ENCODE peak calls at places on chromosomes 7 and 10, in seven cellular contexts. N is HepG2, C is transverse colon, L is esophagus muscularis mucosa, W is ovary, J is A549, D is stomach. I is an unnamed sample.

GRCh38 chr7:66095010-66095409 is 19.4 kb downstream of the ASL start:
- DNase-seq in W (no peak), C (no peak), N (no peak), J (no peak), L (no peak), D (no peak), I (no peak)

GRCh38 chr7:47337531-47337930 is 244.4 kb downstream of the TNS3 start:
- DNase-seq in W (no peak), J (no peak), N (no peak), L (no peak), C (no peak), D (peak), I (no peak)

GRCh38 chr10:6239213-6239991 is 36.7 kb downstream of the PFKFB3 start:
- DNase-seq in C (peak), J (peak), W (peak), N (peak), D (peak), L (no peak), I (peak)

GRCh38 chr10:7826971-7827370 is 8.7 kb downstream of the TAF3 start:
- DNase-seq in D (no peak), L (peak), J (peak), N (no peak), C (no peak), W (no peak), I (no peak)

GRCh38 chr7:25495342-25495855 is 267.1 kb upstream of the NPVF start:
- DNase-seq in J (no peak), L (no peak), D (no peak), W (peak), N (no peak), C (no peak), I (no peak)

GRCh38 chr10:5199398-5199797 is 2.8 kb downstream of the AKR1C4 start:
- DNase-seq in J (no peak), D (no peak), N (no peak), L (no peak), W (no peak), C (no peak), I (no peak)

GRCh38 chr10:42979730-42980467 is 97.0 kb upstream of the RET start:
- DNase-seq in J (no peak), D (peak), N (no peak), C (no peak), W (no peak), L (no peak), I (peak)

GRCh38 chr7:123372368-123372767 is 162.0 kb downstream of the IQUB start:
- DNase-seq in L (no peak), W (no peak), J (no peak), N (no peak), C (no peak), D (no peak), I (no peak)

GRCh38 chr10:124802313-124802675 is 675 bp downstream of the ABRAXAS2 start:
- DNase-seq in D (no peak), C (no peak), J (no peak), W (no peak), N (no peak), L (no peak), I (no peak)

GRCh38 chr7:77439572-77439971 is 23.4 kb upstream of the GSAP start:
- DNase-seq in L (no peak), C (peak), D (peak), N (peak), W (no peak), J (peak), I (peak)

GRCh38 chr10:123043409-123043925 is 34.7 kb downstream of the ACADSB start:
- DNase-seq in D (peak), J (peak), C (peak), N (peak), W (no peak), L (no peak), I (no peak)

GRCh38 chr7:105776986-105777910 is 99.2 kb downstream of the ATXN7L1 start:
- DNase-seq in N (no peak), W (no peak), C (no peak), J (peak), L (no peak), D (no peak), I (no peak)

GRCh38 chr10:43254881-43255643 is 11.8 kb downstream of the RASGEF1A start:
- DNase-seq in L (peak), J (no peak), N (no peak), D (peak), W (no peak), C (no peak), I (peak)

GRCh38 chr10:104146871-104147270 is 24.9 kb downstream of the SFR1 start:
- DNase-seq in L (no peak), J (no peak), C (no peak), N (no peak), D (no peak), W (no peak), I (no peak)

GRCh38 chr10:47042815-47043750 is 131.9 kb downstream of the PTPN20 start:
- DNase-seq in J (no peak), D (no peak), C (no peak), L (no peak), N (no peak), W (no peak), I (peak)

GRCh38 chr10:51706225-51706624 is 6.8 kb upstream of the CSTF2T start:
- DNase-seq in L (no peak), D (peak), J (no peak), C (peak), W (peak), N (no peak), I (no peak)

GRCh38 chr7:136874393-136875032 is 6.1 kb downstream of the CHRM2 start:
- DNase-seq in D (no peak), L (no peak), N (peak), C (no peak), W (no peak), J (no peak), I (no peak)

GRCh38 chr10:2392145-2392812 is 655.0 kb upstream of the ADARB2 start:
- DNase-seq in C (no peak), D (no peak), J (no peak), W (no peak), N (no peak), L (no peak), I (no peak)

GRCh38 chr7:48035301-48035966 is at the start of gene C7orf57:
- DNase-seq in N (peak), C (peak), L (peak), J (peak), W (peak), D (peak), I (peak)

GRCh38 chr7:47458057-47458456 is 123.9 kb downstream of the TNS3 start:
- DNase-seq in W (peak), N (peak), C (peak), J (no peak), D (peak), L (no peak), I (peak)

GRCh38 chr7:52925332-52925731 is 110.1 kb upstream of the POM121L12 start:
- DNase-seq in L (no peak), C (no peak), W (no peak), D (no peak), N (no peak), J (no peak), I (peak)

GRCh38 chr7:128188396-128189230 is 52.5 kb upstream of the LEP start:
- DNase-seq in D (no peak), N (no peak), L (no peak), J (no peak), W (no peak), C (no peak), I (peak)

GRCh38 chr10:107091126-107091525 is 73.4 kb downstream of the SORCS1 start:
- DNase-seq in C (no peak), J (no peak), L (no peak), N (no peak), W (no peak), D (no peak), I (no peak)

GRCh38 chr7:158588878-158589442 is 1.3 kb upstream of the PTPRN2 start:
- DNase-seq in D (no peak), C (no peak), N (no peak), W (no peak), L (no peak), J (no peak), I (no peak)

GRCh38 chr7:121960678-121961461 is 87.9 kb downstream of the PTPRZ1 start:
- DNase-seq in L (no peak), N (no peak), J (no peak), W (no peak), D (no peak), C (no peak), I (no peak)

GRCh38 chr10:110337906-110338305 is 33.2 kb upstream of the SMNDC1 start:
- DNase-seq in W (no peak), L (no peak), N (no peak), D (no peak), J (no peak), C (no peak), I (no peak)

GRCh38 chr10:75772153-75772887 is 340.9 kb downstream of the LRMDA start:
- DNase-seq in W (no peak), L (no peak), D (no peak), J (no peak), C (no peak), N (no peak), I (no peak)

DNA sequence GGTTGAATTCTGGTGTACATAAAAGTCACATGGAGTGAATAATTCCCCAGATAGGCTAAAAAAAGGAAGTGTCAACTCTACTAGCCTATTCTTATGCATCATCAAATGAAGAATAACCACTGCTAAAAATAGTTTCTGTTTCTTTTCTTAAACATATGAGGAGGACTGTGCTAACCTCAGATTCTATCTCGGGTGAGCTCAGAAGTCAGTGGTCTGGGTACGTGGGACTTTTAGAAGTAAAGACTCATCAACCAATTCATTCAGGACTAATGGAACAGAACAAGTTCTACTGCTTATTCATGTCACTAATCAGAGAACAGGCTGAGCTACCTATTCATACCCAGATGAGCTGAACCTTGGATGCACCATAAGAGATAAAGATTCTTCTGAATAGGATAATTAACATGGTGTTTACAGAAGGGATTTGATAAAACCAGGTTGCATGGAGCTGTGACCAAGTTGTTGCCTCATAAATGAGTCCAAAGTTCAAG is 9.5 kb upstream of the ASAH2 start:
- DNase-seq in L (no peak), D (no peak), N (peak), W (no peak), J (no peak), C (no peak), I (no peak)
- TF ChIP-seq EP300 in L (no peak), D (no peak), N (peak), W (no peak), J (no peak), C (no peak), I (no peak)

GRCh38 chr7:151080522-151081169 is at the start of gene FASTK:
- DNase-seq in N (peak), W (peak), D (peak), L (no peak), J (peak), C (peak), I (peak)
- TF ChIP-seq EP300 in N (peak), W (no peak), D (no peak), L (no peak), J (no peak), C (no peak), I (no peak)

GRCh38 chr10:77869626-77870420 is 56.7 kb downstream of the DLG5 start:
- DNase-seq in C (no peak), W (no peak), L (no peak), N (no peak), J (no peak), D (no peak), I (no peak)

GRCh38 chr10:77874872-77875271 is 51.7 kb downstream of the DLG5 start:
- DNase-seq in L (no peak), N (no peak), C (no peak), D (no peak), W (no peak), J (no peak), I (no peak)

GRCh38 chr10:77872947-77873557 is 53.5 kb downstream of the DLG5 start:
- DNase-seq in D (no peak), C (no peak), N (no peak), L (no peak), W (peak), J (no peak), I (no peak)

GRCh38 chr10:77873558-77874380 is 52.8 kb downstream of the DLG5 start:
- DNase-seq in J (peak), L (no peak), C (peak), N (peak), D (peak), W (peak), I (peak)

DNA sequence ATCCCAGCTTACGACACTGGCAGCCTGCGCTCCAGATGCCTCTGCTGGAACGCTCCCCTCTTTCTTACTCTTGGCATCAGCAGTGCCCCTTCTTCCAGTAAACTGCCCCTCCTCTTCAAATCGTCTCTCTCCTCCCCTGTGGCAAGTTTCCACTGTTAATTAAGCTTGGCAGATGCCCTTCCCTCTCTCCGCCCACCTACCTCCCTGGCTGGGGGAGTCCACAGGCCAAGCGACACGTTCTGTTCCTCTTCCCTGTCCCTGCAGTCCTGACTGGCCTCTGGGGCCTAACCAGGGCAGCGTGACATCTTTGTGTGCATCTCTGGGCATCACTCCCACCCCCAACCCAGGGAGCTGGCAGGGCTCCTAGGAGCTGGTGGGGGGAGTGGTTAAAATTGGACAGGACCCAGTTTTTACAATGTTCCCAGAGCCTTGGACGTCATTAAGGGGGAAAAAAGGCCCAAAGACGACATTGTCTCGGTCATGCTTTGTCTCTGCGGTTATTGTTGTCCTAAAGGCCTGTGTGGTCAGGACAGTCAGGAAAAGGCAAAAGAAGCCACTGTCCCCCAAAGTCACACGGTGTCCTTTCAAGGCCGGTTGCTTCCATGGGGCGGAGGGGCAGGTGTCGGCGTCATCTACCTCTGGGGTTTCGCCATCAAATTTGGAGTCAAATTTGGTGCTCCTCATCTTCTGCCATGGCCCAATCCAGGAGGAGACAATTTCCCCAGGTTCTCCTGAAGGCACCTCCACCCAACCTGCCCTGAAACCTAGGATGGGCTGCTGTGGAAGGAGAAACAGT is 54.2 kb downstream of the DLG5 start:
- DNase-seq in N (no peak), W (peak), C (peak), J (no peak), D (no peak), L (no peak), I (no peak)
- TF ChIP-seq EP300 in N (no peak), W (no peak), C (peak), J (no peak), D (peak), L (peak), I (no peak)

GRCh38 chr10:73581912-73582311 is 9.2 kb downstream of the USP54 start:
- DNase-seq in J (no peak), C (no peak), N (no peak), D (no peak), L (no peak), W (no peak), I (no peak)

GRCh38 chr10:73576890-73577591 is 14.1 kb downstream of the USP54 start:
- DNase-seq in J (no peak), D (no peak), N (no peak), C (no peak), L (no peak), W (no peak), I (no peak)

GRCh38 chr10:73577788-73578187 is 13.4 kb downstream of the USP54 start:
- DNase-seq in D (peak), W (peak), C (peak), N (no peak), L (peak), J (no peak), I (no peak)

GRCh38 chr10:73576178-73576889 is 14.8 kb downstream of the USP54 start:
- DNase-seq in D (peak), N (peak), W (peak), C (no peak), L (no peak), J (no peak), I (no peak)
- TF ChIP-seq EP300 in D (no peak), N (no peak), W (no peak), C (peak), L (peak), J (no peak), I (no peak)

DNA sequence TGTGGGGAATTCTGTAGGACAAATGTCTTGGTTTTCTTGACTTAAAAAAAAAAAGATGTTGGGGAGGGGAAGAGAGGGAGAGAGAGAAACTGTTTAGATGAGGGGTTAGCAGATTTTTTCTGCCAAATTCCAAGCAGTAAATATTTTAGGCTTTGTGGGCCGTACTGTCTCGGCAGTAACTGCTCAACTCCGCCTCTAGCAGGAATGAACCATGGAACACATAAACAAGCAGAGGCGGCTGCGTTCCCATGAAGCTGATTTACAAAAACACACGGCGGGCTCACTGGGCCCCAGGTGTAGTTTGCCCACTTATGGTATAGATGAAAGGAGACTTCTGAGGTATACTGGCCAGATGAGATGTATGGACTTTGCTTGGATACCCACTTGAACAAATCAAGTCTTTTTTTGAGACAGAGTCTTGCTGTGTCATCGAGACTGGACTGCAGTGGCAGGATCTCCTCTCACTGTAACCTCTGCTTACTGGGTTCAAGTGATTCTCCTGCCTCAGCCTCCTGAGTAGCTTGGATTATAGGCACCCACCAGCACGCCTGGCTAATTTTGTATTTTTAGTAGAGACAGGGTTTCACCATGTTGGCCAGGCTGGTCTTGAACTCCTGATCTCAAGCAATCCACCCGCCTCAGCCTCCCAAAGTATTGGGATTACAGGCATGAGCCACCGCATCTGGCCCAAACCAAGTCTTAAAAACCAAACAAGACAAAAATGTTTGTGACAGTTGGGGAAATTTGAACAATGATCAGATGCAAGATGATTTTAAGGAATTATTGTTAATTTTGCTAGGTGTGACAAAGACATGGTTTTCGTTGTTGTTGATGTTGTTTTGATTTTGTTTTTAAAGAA is 9.7 kb upstream of the ADAMTS14 start:
- DNase-seq in C (no peak), D (no peak), J (no peak), L (no peak), N (no peak), W (no peak), I (peak)
- TF ChIP-seq EP300 in C (no peak), D (no peak), J (no peak), L (no peak), N (no peak), W (no peak), I (no peak)

DNA sequence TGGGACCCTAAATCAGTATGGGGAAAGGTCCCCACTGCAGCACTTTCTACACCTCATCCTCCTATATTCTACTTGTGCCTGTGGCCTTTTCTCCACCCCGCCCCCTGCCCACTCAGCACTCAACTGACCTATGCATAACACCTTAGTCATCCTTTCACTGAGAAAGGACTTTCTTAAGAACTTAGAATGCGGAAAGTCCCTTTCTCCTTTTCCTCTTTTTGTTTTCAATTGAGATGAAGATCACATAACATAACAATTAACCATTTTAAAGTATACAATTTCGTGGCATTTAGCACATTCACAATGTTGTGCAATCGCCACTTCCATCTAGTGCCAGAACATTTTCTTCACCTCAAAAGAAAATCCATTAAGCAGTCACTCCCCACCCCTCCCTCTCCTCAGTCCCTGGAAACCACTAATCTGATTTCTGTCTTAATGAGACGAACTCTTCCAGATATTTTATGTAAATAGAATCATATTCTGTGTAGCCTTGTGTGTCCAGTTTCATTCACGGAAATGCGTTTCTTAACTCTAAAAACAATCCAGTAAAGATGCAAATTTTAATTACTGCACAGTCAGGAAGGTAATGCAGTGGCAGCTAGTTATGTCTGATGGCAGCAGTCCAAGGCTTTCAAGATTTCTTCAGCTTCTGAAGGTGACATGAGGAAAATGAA is 41.7 kb downstream of the FAS start:
- DNase-seq in N (no peak), D (no peak), L (no peak), J (peak), W (no peak), C (no peak), I (no peak)
- TF ChIP-seq EP300 in N (no peak), D (no peak), L (no peak), J (no peak), W (no peak), C (no peak), I (no peak)